ENCODE peak calls at places on chromosomes 16 and 17, in four cellular contexts. D is CD8-positive, alpha-beta T cell; T is cardiac muscle cell; Z is psoas muscle. U is an unnamed sample. For H3K4me1, the result is how much of the 10 kb centered on the place peaks cover.

GRCh38 chr16:81524382-81524781 is 79.8 kb downstream of the CMIP start:
- DNase-seq in D (peak), Z (peak), T (no peak), U (no peak)

GRCh38 chr17:7673239-7673638 is 14.1 kb downstream of the TP53 start:
- DNase-seq in D (no peak), Z (no peak), T (peak), U (no peak)

GRCh38 chr16:11684231-11685025 is 16.2 kb downstream of the SNN start:
- DNase-seq in T (no peak), Z (no peak), D (no peak), U (no peak)

GRCh38 chr17:72617557-72617956 is 474.9 kb downstream of the SLC39A11 start:
- DNase-seq in Z (no peak), D (no peak), T (no peak), U (no peak)

GRCh38 chr17:39660397-39661043 is 4.6 kb upstream of the TCAP start:
- DNase-seq in D (no peak), Z (no peak), T (no peak), U (no peak)

GRCh38 chr17:44997733-44998520 is 29.8 kb upstream of the C1QL1 start:
- DNase-seq in Z (no peak), D (no peak), T (peak), U (no peak)

GRCh38 chr16:58970775-58971174 is 236.7 kb upstream of the GOT2 start:
- DNase-seq in Z (no peak), D (no peak), T (no peak), U (no peak)

GRCh38 chr17:19384723-19385391 is 2.1 kb downstream of the MFAP4 start:
- DNase-seq in D (no peak), Z (peak), T (peak), U (peak)

GRCh38 chr17:76384222-76384986 is at the start of gene SPHK1:
- DNase-seq in D (peak), T (peak), Z (peak), U (no peak)

GRCh38 chr17:37283414-37283961 is 92.3 kb upstream of the C17orf78 start:
- DNase-seq in T (peak), Z (no peak), D (no peak), U (no peak)

GRCh38 chr16:49078571-49078970 is 203.1 kb downstream of the CBLN1 start:
- DNase-seq in D (no peak), T (no peak), Z (no peak), U (no peak)

GRCh38 chr17:2610195-2610594 is 16.7 kb downstream of the PAFAH1B1 start:
- DNase-seq in T (no peak), D (no peak), Z (no peak), U (no peak)

GRCh38 chr16:27446721-27447120 is 44.7 kb downstream of the IL21R start:
- DNase-seq in D (peak), T (no peak), Z (no peak), U (no peak)

GRCh38 chr16:50278251-50278650 is 11.9 kb downstream of the ADCY7 start:
- DNase-seq in T (no peak), Z (no peak), D (no peak), U (no peak)

GRCh38 chr16:14549789-14550153 is 80.3 kb downstream of the PARN start:
- DNase-seq in T (no peak), Z (no peak), D (no peak), U (no peak)

GRCh38 chr17:58532555-58532951 is 18.1 kb upstream of the MTMR4 start:
- DNase-seq in T (no peak), D (no peak), Z (no peak), U (no peak)

GRCh38 chr17:59617141-59617757 is 2.4 kb upstream of the CLTC start:
- DNase-seq in D (no peak), T (no peak), Z (no peak), U (no peak)

GRCh38 chr17:29760279-29760721 is 137.6 kb upstream of the CORO6 start:
- DNase-seq in Z (no peak), T (peak), D (peak), U (no peak)

GRCh38 chr17:2952174-2952845 is 111.1 kb downstream of the OR1D5 start:
- DNase-seq in D (no peak), Z (no peak), T (no peak), U (no peak)

GRCh38 chr16:56382459-56382858 is 42.9 kb downstream of the AMFR start:
- DNase-seq in T (no peak), Z (no peak), D (no peak), U (no peak)

GRCh38 chr16:23181506-23181905 is 1.0 kb upstream of the SCNN1G start:
- DNase-seq in D (no peak), T (no peak), Z (no peak), U (no peak)

GRCh38 chr16:87160218-87160617 is 157.0 kb downstream of the C16orf95 start:
- DNase-seq in T (peak), D (no peak), Z (no peak), U (no peak)

GRCh38 chr17:1460233-1460632 is 4.2 kb upstream of the CRK start:
- DNase-seq in T (no peak), Z (peak), D (no peak), U (peak)

GRCh38 chr17:46020023-46020735 is 21.1 kb downstream of the STH start:
- DNase-seq in D (peak), T (no peak), Z (no peak), U (no peak)

GRCh38 chr16:81469710-81470481 is 25.3 kb downstream of the CMIP start:
- DNase-seq in T (no peak), D (no peak), Z (no peak), U (no peak)

GRCh38 chr17:3980381-3980975 is 16.2 kb upstream of the ATP2A3 start:
- DNase-seq in Z (peak), T (no peak), D (no peak), U (no peak)

GRCh38 chr17:41680426-41681040 is 8.2 kb upstream of the EIF1 start:
- DNase-seq in T (no peak), D (no peak), Z (peak), U (no peak)

GRCh38 chr17:70773210-70773609 is 603.9 kb downstream of the KCNJ2 start:
- DNase-seq in Z (no peak), D (no peak), T (no peak), U (no peak)

GRCh38 chr17:55609737-55610201 is 98.5 kb upstream of the SMIM36 start:
- DNase-seq in T (peak), D (no peak), Z (no peak), U (peak)

GRCh38 chr17:37478187-37478586 is 11.5 kb upstream of the DUSP14 start:
- DNase-seq in T (peak), D (no peak), Z (peak), U (no peak)

GRCh38 chr16:6232060-6232459 is 1100.6 kb upstream of the RBFOX1 start:
- DNase-seq in T (no peak), Z (no peak), D (no peak), U (no peak)

GRCh38 chr17:49180303-49180702 is 30.1 kb downstream of the GNGT2 start:
- DNase-seq in D (peak), T (peak), Z (peak), U (peak)

GRCh38 chr17:77756028-77756427 is 202.5 kb upstream of the TNRC6C start:
- DNase-seq in Z (no peak), D (no peak), T (no peak), U (no peak)

GRCh38 chr17:41772586-41773189 is 13.8 kb downstream of the JUP start:
- DNase-seq in D (no peak), Z (no peak), T (no peak), U (no peak)

GRCh38 chr16:51057969-51058337 is 93.1 kb downstream of the SALL1 start:
- DNase-seq in Z (no peak), D (no peak), T (no peak), U (no peak)

GRCh38 chr17:48995871-48996695 is 1.1 kb upstream of the IGF2BP1 start:
- DNase-seq in Z (no peak), T (no peak), D (no peak), U (no peak)

GRCh38 chr16:12097523-12098428 is 121.2 kb downstream of the SNX29 start:
- DNase-seq in Z (no peak), T (peak), D (no peak), U (no peak)

GRCh38 chr17:2936771-2937321 is 126.6 kb downstream of the OR1D5 start:
- DNase-seq in T (no peak), Z (no peak), D (no peak), U (no peak)

GRCh38 chr17:56269998-56270397 is 116.7 kb downstream of the ANKFN1 start:
- DNase-seq in D (no peak), Z (no peak), T (no peak), U (no peak)

GRCh38 chr16:53546988-53547391 is 44.0 kb upstream of the AKTIP start:
- DNase-seq in Z (no peak), T (no peak), D (no peak), U (no peak)
- TF ChIP-seq CTCF in Z (no peak), T (peak), D (no peak), U (no peak)

DNA sequence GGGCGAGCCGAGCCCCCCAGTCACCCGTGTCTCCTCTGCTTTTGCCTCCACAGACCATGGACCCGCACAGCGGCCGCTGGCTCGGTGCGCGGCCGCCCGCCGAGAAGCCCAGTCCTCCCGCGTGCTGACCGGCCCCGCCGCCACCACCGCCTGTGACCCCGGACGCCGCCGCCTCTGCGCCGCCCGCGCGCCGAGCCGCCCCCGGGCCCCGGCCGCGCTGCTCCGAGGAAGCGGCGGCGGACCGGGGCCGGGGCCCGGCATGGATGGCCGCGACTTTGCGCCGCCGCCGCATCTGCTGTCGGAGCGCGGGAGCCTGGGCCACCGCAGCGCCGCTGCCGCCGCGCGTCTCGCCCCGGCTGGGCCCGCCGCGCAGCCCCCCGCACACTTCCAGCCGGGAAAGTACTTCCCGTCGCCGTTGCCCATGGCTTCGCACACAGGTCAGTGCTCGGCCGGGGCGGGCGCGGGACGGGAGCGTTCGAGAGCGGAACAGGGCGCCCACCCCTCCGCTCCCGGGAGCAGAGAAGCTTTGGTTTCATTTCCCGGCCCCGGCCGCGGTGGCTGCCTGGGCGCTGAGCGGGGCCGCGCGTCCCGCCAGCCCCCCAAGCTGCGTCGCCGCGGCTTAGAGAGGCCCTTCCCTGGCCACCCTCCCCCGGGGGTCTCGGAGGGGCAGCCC is 4.4 kb downstream of the BAHCC1 start:
- DNase-seq in D (no peak), Z (peak), T (no peak), U (no peak)
- H3K4me1 ChIP-seq in D (under half), Z (under half), T (under half), U (under half)

DNA sequence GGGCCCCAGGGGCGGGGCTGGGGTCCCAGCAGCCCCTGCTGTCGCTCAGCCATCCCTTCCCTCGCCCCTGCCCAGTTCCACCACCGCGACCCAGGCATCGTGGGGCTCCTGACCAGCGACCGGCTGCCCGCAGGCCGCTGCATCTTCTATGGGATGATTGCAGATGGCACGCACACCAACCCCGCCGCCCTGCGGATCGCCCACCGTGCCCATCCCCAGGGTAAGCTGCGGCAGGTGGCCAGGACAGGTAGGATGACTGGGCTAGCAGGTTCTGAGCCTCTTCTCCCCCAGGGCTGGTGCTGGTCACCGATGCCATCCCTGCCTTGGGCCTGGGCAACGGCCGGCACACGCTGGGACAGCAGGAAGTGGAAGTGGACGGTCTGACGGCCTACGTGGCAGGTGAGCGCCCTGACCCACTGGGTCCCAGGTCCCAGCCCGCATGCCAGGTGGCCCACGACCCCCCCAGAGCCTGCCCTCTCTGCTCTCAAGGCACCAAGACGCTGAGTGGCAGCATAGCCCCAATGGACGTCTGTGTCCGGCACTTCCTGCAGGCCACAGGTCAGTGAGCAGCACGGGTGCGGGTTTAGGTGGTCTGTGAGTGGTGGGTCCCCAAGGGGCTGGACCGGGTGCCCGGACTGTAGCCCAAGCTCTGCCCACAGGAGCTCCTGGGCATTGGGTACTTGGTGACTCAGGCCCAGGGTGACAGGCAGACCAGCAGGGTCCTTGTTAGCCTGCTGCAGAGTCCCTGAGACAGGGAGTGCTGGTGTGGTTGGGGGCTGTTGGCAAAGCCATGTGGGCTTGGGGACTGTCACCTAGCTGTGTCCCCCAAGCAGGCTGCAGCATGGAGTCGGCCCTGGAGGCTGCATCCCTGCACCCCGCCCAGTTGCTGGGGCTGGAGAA is 2.8 kb downstream of the CEMP1 start:
- DNase-seq in D (no peak), T (no peak), Z (no peak), U (no peak)
- H3K4me3 ChIP-seq in D (no peak), T (no peak), Z (no peak), U (no peak)

GRCh38 chr16:84528317-84528716 is 23.9 kb upstream of the MEAK7 start:
- DNase-seq in D (no peak), T (no peak), Z (no peak), U (no peak)
- TF ChIP-seq CTCF in D (no peak), T (no peak), Z (no peak), U (no peak)

GRCh38 chr16:89315791-89316581 is 98.5 kb downstream of the ZNF778 start:
- DNase-seq in Z (no peak), T (peak), D (peak), U (peak)

GRCh38 chr16:89315271-89315670 is 97.8 kb downstream of the ZNF778 start:
- DNase-seq in Z (no peak), D (no peak), T (no peak), U (no peak)

GRCh38 chr16:89314357-89314756 is 96.9 kb downstream of the ZNF778 start:
- DNase-seq in D (peak), Z (no peak), T (no peak), U (no peak)

GRCh38 chr16:89313583-89313982 is 96.1 kb downstream of the ZNF778 start:
- DNase-seq in D (no peak), Z (no peak), T (no peak), U (no peak)

GRCh38 chr16:89314858-89315257 is 97.4 kb downstream of the ZNF778 start:
- DNase-seq in Z (no peak), T (no peak), D (no peak), U (no peak)
- H3K4me1 ChIP-seq in Z (half or more), T (under half), D (half or more), U (under half)